ENCODE peak calls at places on chromosomes 2 and 18, in eight cellular contexts. W is GM23338, V is HepG2, E is sigmoid colon, Y is spleen, X is SK-N-SH, C is HCT116, N is prostate gland. B is an unnamed sample.

GRCh38 chr18:3151379-3152264 is 68.1 kb downstream of the MYOM1 start:
- DNase-seq in W (peak; percentile 82), V (peak; percentile 36), E (no peak), Y (no peak), X (peak; percentile 64), C (no peak), N (no peak), B (no peak)

GRCh38 chr2:233053928-233054774 is 6.0 kb upstream of the INPP5D start:
- DNase-seq in W (peak; percentile 85), V (peak; percentile 43), E (peak; percentile 68), Y (peak; percentile 92), X (peak; percentile 92), C (peak; percentile 48), N (peak; percentile 36), B (no peak)

GRCh38 chr2:33489835-33490431 is 13.5 kb downstream of the RASGRP3 start:
- DNase-seq in W (no peak), V (no peak), E (no peak), Y (no peak), X (no peak), C (no peak), N (no peak), B (no peak)

GRCh38 chr2:224141304-224141703 is 102.2 kb upstream of the SERPINE2 start:
- DNase-seq in W (no peak), V (no peak), E (no peak), Y (no peak), X (no peak), C (no peak), N (no peak), B (no peak)

GRCh38 chr2:28751956-28752607 is 452 bp downstream of the PPP1CB start:
- DNase-seq in W (no peak), V (no peak), E (peak; percentile 74), Y (peak; percentile 95), X (peak; percentile 79), C (no peak), N (no peak), B (no peak)

GRCh38 chr2:202039278-202040100 is 5.8 kb downstream of the FZD7 start:
- DNase-seq in W (peak; percentile 67), V (no peak), E (no peak), Y (no peak), X (no peak), C (no peak), N (peak; percentile 9), B (no peak)

GRCh38 chr2:231174211-231174651 is 24.2 kb upstream of the ARMC9 start:
- DNase-seq in W (no peak), V (no peak), E (no peak), Y (no peak), X (peak; percentile 49), C (no peak), N (no peak), B (no peak)

GRCh38 chr18:23938046-23938756 is 76.4 kb upstream of the TTC39C start:
- DNase-seq in W (no peak), V (no peak), E (no peak), Y (no peak), X (no peak), C (no peak), N (no peak), B (no peak)

GRCh38 chr2:12127639-12128038 is 381.2 kb downstream of the LPIN1 start:
- DNase-seq in W (no peak), V (no peak), E (no peak), Y (no peak), X (no peak), C (no peak), N (no peak), B (no peak)

GRCh38 chr2:138042311-138042710 is 78.0 kb downstream of the HNMT start:
- DNase-seq in W (no peak), V (no peak), E (no peak), Y (no peak), X (no peak), C (no peak), N (no peak), B (no peak)

GRCh38 chr18:36514778-36515177 is 217.3 kb downstream of the FHOD3 start:
- DNase-seq in W (peak; percentile 42), V (no peak), E (no peak), Y (no peak), X (no peak), C (no peak), N (no peak), B (no peak)

GRCh38 chr2:219538488-219539294 is 4.9 kb downstream of the CHPF start:
- DNase-seq in W (no peak), V (no peak), E (no peak), Y (no peak), X (no peak), C (no peak), N (no peak), B (no peak)

DNA sequence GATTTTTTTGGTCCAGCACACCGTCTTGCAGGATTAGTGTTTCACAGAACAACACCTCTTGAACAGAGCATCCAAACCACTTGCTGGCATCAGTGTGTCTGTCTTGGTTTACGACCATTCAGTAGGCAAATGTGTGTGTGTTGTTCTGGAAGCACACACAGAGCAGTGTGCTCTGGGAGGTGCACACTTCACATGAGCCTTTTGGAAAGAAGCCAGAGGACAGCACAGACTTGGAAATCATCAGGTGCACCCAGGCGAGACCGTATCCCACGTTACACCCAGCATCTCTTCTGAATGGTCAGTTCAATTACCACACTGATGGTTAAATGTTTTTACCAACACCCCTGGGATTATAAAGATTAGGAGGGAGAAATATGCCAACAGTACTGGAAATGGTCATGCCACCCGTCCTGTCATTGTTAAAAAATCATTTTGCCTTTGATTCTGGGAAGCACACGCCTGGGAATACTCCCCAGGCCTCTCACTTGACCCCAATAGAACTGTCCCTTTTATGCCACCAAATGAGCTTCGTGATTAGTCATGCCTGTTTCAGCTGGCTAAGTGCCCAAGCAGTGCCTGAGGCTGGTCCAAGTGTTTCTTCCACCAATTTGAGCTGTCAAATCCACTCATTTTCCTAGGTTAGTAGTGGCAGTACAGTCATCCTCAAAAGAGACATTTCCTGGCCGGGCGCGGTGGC is 183.6 kb downstream of the NRP2 start:
- DNase-seq in W (no peak), V (no peak), E (peak; percentile 70), Y (no peak), X (peak; percentile 47), C (no peak), N (peak; percentile 20), B (no peak)
- TF ChIP-seq POLR2AphosphoS5 in W (no peak), V (no peak), E (no peak), Y (no peak), X (no peak), C (no peak), N (peak; percentile 44), B (no peak)

DNA sequence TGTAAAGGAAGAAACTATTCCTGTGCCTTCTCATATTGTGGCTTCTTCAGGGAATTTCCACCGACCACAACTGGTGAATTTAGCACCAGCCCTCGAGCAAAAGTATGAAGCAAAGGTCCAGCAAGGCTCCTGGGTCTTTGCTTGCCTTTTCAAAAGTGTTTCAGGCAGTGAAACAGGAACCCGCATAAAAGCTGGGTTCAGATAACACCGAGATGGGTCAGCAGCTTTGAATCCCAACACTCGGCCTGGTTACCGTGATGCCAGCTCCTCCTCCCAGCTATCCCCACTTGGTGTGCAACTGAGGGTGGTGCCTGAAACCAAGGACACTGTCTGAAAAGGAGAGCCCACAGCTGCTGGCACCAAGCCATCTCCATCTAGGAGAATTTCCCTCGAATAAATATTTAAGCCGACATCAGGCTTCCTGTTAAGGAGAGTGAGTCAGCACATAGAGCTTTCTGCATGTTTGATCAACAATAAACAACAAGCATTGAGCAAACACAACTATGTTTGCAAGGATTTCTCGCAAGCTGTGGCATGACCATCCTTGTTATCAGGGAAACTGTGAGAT is 69.5 kb downstream of the ANTXR1 start:
- DNase-seq in W (no peak), V (peak; percentile 92), E (no peak), Y (no peak), X (no peak), C (no peak), N (peak; percentile 47), B (peak; percentile 61)
- H3K27ac ChIP-seq in W (no peak overlapping the region), V (peak overlapping the region; percentile 49), E (peak overlapping the region; percentile 15), Y (peak overlapping the region; percentile 41), X (peak overlapping the region; percentile 79), C (no peak overlapping the region), N (peak overlapping the region; percentile 16), B (peak overlapping the region; percentile 84)

DNA sequence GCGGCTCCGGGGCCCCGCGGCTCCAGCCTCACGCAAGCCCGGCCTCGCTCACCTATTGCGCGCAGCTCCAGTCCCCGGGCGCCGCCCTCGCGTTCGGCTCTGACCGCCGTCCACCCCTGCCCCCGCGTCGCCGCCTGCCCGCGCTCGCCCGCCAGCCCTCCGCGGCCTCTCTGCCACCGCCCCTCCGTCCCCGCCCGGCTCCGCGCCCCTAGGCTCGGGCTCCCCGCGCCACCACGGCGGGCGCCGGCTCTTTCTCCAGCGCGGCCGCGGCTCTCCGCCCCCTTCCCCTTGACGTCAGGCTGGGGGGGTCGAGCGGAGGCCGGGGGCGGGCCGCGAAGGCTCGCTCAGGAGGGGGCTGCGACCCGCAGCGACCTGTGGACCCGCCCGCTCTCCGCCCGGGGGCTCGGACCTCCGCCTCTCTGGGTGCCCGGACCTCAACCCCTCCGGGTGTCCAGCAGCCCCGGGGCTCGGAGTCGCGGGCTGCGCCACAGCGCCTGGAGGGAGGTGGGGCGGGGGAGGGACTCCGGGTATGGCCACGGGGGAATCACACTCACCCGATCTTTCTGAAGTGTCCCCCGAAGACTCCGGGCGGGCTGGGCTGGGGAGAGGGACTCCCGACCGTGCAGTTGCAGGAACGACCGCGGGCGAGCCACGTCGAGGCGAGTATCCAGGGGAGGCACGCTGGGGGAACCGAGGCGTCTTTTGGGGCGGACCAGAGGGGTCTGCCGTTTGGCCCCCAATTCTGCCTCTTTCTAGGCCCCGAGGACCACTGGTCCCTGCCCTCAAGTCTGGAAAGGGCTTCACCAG is at the start of gene SEMA4C:
- DNase-seq in W (peak; percentile 72), V (no peak), E (peak; percentile 88), Y (peak; percentile 90), X (peak; percentile 86), C (no peak), N (peak; percentile 70), B (no peak)
- TF ChIP-seq POLR2AphosphoS5 in W (peak; percentile 53), V (no peak), E (peak; percentile 82), Y (peak; percentile 80), X (no peak), C (peak; percentile 67), N (peak; percentile 70), B (no peak)

DNA sequence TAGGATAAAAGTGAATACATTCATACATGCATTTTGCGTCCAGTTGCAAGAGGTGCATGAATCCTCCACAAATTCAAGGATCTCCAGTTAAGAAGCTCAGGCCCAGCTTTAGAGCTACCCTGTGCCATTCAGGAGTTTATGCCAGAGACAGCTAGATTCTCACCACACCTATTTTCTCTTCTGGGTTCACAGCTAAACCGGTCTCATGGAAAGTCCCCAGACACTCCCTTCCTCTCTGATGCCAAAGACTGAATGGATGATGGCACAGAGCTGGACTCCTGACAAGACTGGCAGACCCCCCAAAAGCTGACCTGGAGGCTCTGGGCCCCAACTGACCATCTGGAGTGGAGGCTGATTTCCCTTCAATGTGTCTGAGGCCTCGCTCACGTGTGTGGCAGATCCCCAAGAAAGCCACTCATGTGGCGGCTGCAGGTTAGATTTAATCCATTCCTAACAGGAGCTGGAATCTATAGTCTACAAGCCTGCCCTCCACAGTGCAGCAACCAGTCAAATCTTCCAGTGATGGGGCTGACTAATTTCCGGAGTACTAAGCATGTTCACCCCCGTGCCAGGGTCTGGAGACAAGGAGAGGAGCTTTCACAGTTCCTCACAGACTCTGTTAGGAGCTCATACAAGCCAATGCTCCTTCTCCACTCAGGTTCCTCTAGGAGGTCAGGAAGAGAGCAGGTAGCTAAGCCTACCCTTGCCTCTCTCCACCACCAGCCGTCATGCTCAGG is 257.1 kb downstream of the BCL11A start:
- DNase-seq in W (no peak), V (no peak), E (no peak), Y (no peak), X (no peak), C (no peak), N (no peak), B (no peak)
- H3K27ac ChIP-seq in W (no peak overlapping the region), V (no peak overlapping the region), E (no peak overlapping the region), Y (no peak overlapping the region), X (no peak overlapping the region), C (no peak overlapping the region), N (no peak overlapping the region), B (no peak overlapping the region)